ENCODE peak calls at places on chromosomes 2 and 18, in six cellular contexts. V is mucosa of gallbladder; M is stimulated activated CD4-positive, alpha-beta T cell treated with anti-CD3 and anti-CD28 coated beads, Interleukin-12 subunit alpha, Interleukin-12 subunit beta, amount 100 ng/mL, for 4 hours; K is stimulated activated naive CD8-positive, alpha-beta T cell treated with anti-CD3 and anti-CD28 coated beads, Interleukin-15, Interleukin-2, amounts not matched to agents 100 U/mL and 50 U/mL, for 24 hours; I is activated CD8-positive, alpha-beta memory T cell treated with anti-CD3 and anti-CD28 coated beads, Interleukin-2, amount 50 U/mL, for 48 hours; W is activated T-cell treated with anti-CD3 and anti-CD28 coated beads for 1 hour. L is an unnamed sample.

GRCh38 chr2:179377296-179377695 is 112.7 kb upstream of the SESTD1 start:
- DNase-seq in K (no peak), W (no peak), I (no peak), V (no peak), M (no peak), L (no peak)

GRCh38 chr2:152555048-152555447 is 162.2 kb downstream of the PRPF40A start:
- DNase-seq in M (no peak), K (no peak), I (no peak), V (no peak), W (no peak), L (no peak)

GRCh38 chr2:131419447-131419846 is 55.5 kb upstream of the RAB6D start:
- DNase-seq in W (no peak), V (no peak), K (no peak), I (no peak), M (no peak), L (no peak)

GRCh38 chr2:38668787-38669479 is 3.0 kb downstream of the GALM start:
- DNase-seq in K (no peak), M (no peak), V (no peak), W (no peak), I (no peak), L (no peak)

GRCh38 chr2:179049546-179050311 is at the start of gene CCDC141:
- DNase-seq in W (no peak), V (peak), K (peak), M (no peak), I (no peak), L (no peak)

GRCh38 chr2:100380681-100381080 is 36.8 kb downstream of the CHST10 start:
- DNase-seq in M (no peak), W (no peak), I (no peak), V (no peak), K (no peak), L (no peak)

GRCh38 chr18:72160504-72161445 is 383.4 kb downstream of the CBLN2 start:
- DNase-seq in M (no peak), W (no peak), V (no peak), K (no peak), I (no peak), L (no peak)

GRCh38 chr18:74862094-74862493 is 264.4 kb downstream of the ZNF407 start:
- DNase-seq in M (no peak), W (no peak), I (no peak), V (no peak), K (no peak), L (no peak)

GRCh38 chr2:43405829-43406228 is 179.4 kb upstream of the ZFP36L2 start:
- DNase-seq in W (no peak), I (no peak), K (no peak), V (no peak), M (no peak), L (no peak)

GRCh38 chr2:65922794-65923193 is 490.4 kb upstream of the SPRED2 start:
- DNase-seq in I (no peak), K (no peak), M (no peak), W (no peak), V (peak), L (peak)

GRCh38 chr18:6543330-6543908 is 128.7 kb upstream of the L3MBTL4 start:
- DNase-seq in M (no peak), I (no peak), W (no peak), K (no peak), V (no peak), L (no peak)

GRCh38 chr2:26043862-26044736 is 10.2 kb downstream of the RAB10 start:
- DNase-seq in I (no peak), K (no peak), V (peak), W (no peak), M (no peak), L (peak)

L was measured in lower lobe of right lung.